ENCODE peak calls at places on chromosome 20, in nine cellular contexts. F, V, L, K, W, A, T, Z and N are unnamed samples.

GRCh38 chr20:24761220-24762065 is 187.6 kb upstream of the CST7 start:
- DNase-seq in T (no peak), K (no peak), W (no peak), F (no peak), Z (no peak), A (no peak), V (no peak), L (no peak), N (no peak)

GRCh38 chr20:49765846-49766541 is 46.6 kb upstream of the SLC9A8 start:
- DNase-seq in T (no peak), Z (no peak), V (no peak), L (no peak), W (no peak), A (no peak), F (no peak), K (no peak), N (no peak)

GRCh38 chr20:44532248-44532980 is 10.5 kb upstream of the SERINC3 start:
- DNase-seq in A (no peak), F (no peak), L (no peak), T (no peak), V (no peak), W (no peak), K (no peak), Z (no peak), N (no peak)

GRCh38 chr20:11216451-11217314 is 542.9 kb upstream of the JAG1 start:
- DNase-seq in A (no peak), Z (no peak), W (no peak), V (no peak), L (no peak), K (peak; percentile 27), T (no peak), F (no peak), N (no peak)

GRCh38 chr20:20297752-20298151 is 70.2 kb upstream of the INSM1 start:
- DNase-seq in W (no peak), K (no peak), V (no peak), F (no peak), Z (no peak), T (no peak), L (no peak), A (no peak), N (no peak)

GRCh38 chr20:12175538-12175937 is 257.8 kb downstream of the BTBD3 start:
- DNase-seq in A (no peak), K (no peak), V (no peak), W (no peak), T (no peak), L (no peak), F (no peak), Z (no peak), N (no peak)

GRCh38 chr20:61252601-61253263 is 671 bp downstream of the CDH4 start:
- DNase-seq in K (peak; percentile 33), L (no peak), T (no peak), Z (no peak), V (no peak), W (no peak), A (no peak), F (no peak), N (no peak)

GRCh38 chr20:50550531-50550930 is 40.3 kb downstream of the PTPN1 start:
- DNase-seq in L (no peak), F (no peak), A (no peak), T (no peak), W (no peak), Z (no peak), K (no peak), V (no peak), N (no peak)

GRCh38 chr20:16713056-16713455 is 16.8 kb upstream of the SNRPB2 start:
- DNase-seq in T (no peak), K (no peak), V (no peak), A (peak; percentile 1), L (no peak), W (no peak), F (no peak), Z (no peak), N (no peak)

GRCh38 chr20:48653706-48654051 is 174.1 kb downstream of the PREX1 start:
- DNase-seq in K (no peak), T (no peak), Z (no peak), A (no peak), W (no peak), F (no peak), V (no peak), L (no peak), N (no peak)

GRCh38 chr20:21557246-21557982 is 43.5 kb upstream of the NKX2-2 start:
- DNase-seq in T (no peak), V (no peak), W (no peak), K (no peak), L (no peak), A (no peak), F (no peak), Z (no peak), N (no peak)

GRCh38 chr20:8309638-8310037 is 177.6 kb downstream of the PLCB1 start:
- DNase-seq in K (no peak), T (no peak), Z (no peak), L (no peak), A (peak; percentile 16), W (no peak), V (no peak), F (no peak), N (peak; percentile 31)

GRCh38 chr20:64183313-64183712 is 19.1 kb downstream of the MYT1 start:
- DNase-seq in V (no peak), F (no peak), T (no peak), W (no peak), K (no peak), L (no peak), A (no peak), Z (no peak), N (no peak)

GRCh38 chr20:17555106-17555505 is 14.8 kb upstream of the DSTN start:
- DNase-seq in V (no peak), L (no peak), F (no peak), W (no peak), K (no peak), A (no peak), T (no peak), Z (no peak), N (no peak)